ENCODE peak calls at places on chromosomes 16 and 17, in six cellular contexts. E, V, Q, N, W and H are unnamed samples.

GRCh38 chr16:57029161-57030160 is 40.1 kb downstream of the NLRC5 start:
- DNase-seq in E (no peak), V (peak; percentile 2), Q (no peak), N (no peak), W (no peak), H (no peak)

GRCh38 chr16:57866529-57866918 is 64.2 kb upstream of the KIFC3 start:
- DNase-seq in E (no peak), V (no peak), Q (no peak), N (no peak), W (no peak), H (no peak)

GRCh38 chr16:88926374-88926990 is 50.5 kb downstream of the CBFA2T3 start:
- DNase-seq in E (no peak), V (peak; percentile 21), Q (no peak), N (no peak), W (no peak), H (peak; percentile 54)

GRCh38 chr16:9199751-9200150 is 108.3 kb downstream of the HAPSTR1 start:
- DNase-seq in E (no peak), V (no peak), Q (no peak), N (no peak), W (no peak), H (no peak)

GRCh38 chr16:3444032-3444388 is 530 bp downstream of the NAA60 start:
- DNase-seq in E (no peak), V (no peak), Q (no peak), N (no peak), W (no peak), H (peak; percentile 34)

GRCh38 chr16:1194665-1195392 is 30.2 kb downstream of the TPSG1 start:
- DNase-seq in E (no peak), V (no peak), Q (no peak), N (peak; percentile 52), W (no peak), H (peak; percentile 32)

GRCh38 chr16:58563775-58564174 is 48.5 kb downstream of the SETD6 start:
- DNase-seq in E (no peak), V (peak; percentile 2), Q (no peak), N (no peak), W (no peak), H (no peak)

GRCh38 chr17:16962804-16963203 is 9.1 kb downstream of the TNFRSF13B start:
- DNase-seq in E (no peak), V (peak; percentile 59), Q (no peak), N (no peak), W (no peak), H (peak; percentile 13)

GRCh38 chr17:50244771-50245170 is 29.5 kb upstream of the TMEM92 start:
- DNase-seq in E (no peak), V (no peak), Q (no peak), N (no peak), W (no peak), H (no peak)

DNA sequence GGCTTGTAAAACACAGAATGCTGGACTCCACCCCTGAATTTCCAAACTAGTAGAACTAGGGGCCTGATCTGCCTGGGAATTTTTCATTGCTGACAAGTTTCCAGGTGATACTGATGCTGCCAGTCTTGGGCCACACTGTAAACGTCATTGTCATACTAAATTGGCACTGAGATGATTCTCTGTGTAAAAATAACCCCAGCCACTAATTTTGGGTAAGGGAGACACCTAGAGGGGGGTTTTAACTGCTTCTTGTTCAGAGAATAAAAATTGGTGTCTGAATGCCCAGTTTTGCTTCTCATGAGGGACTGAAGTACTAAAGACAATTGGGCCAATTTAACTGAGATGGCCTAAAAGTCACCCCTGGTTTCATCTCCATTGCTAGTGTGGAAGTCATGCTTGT is 5.0 kb upstream of the CDH13 start:
- DNase-seq in E (no peak), V (peak; percentile 23), Q (no peak), N (no peak), W (no peak), H (no peak)
- TF ChIP-seq CTCF in E (no peak), V (no peak), Q (peak; percentile 44), N (no peak), W (no peak), H (no peak)

DNA sequence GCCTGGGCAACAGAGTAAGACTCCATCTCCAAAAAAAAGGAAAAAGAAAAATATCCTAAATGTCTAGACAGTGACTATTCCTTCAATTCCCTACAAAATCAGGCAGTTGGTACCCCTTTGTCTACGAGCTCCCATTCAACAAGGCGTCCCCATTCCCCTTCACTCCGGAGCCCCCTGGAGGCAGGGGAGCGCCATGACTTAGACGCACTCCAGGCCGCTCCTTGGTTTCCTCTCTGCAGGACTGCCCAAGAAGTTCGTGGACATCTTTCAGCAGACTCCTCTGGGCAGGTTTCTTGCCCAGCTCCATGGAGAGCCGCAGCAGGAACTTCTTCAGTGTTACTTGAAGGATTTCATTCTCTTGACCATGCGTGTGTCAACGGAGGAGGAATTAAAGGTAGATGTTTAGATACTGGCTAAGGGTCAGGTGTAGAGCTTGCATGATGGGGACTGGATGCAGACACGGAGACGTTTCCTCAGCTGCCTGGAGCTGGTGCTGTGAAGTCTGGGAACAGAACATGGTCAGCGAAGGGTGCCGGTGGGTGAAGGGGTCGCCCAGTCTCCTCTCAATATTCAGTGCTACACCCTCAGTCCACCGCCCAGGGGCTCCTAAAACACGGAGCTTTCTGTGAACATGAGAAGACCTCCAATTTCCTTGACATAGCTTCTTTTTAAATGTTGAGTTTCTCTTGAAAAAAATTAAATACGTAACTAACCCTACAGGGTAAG is 53.3 kb upstream of the ENDOV start:
- DNase-seq in E (no peak), V (peak; percentile 22), Q (no peak), N (peak; percentile 14), W (no peak), H (peak; percentile 34)
- TF ChIP-seq CTCF in E (peak; percentile 26), V (peak; percentile 62), Q (peak; percentile 11), N (peak; percentile 55), W (no peak), H (peak; percentile 28)

GRCh38 chr17:45451131-45451530 is 18.5 kb upstream of the ARHGAP27 start:
- DNase-seq in E (peak; percentile 64), V (no peak), Q (no peak), N (no peak), W (no peak), H (no peak)
- TF ChIP-seq CTCF in E (no peak), V (peak; percentile 33), Q (no peak), N (no peak), W (no peak), H (no peak)

GRCh38 chr16:66324785-66325184 is 41.7 kb upstream of the CDH5 start:
- DNase-seq in E (no peak), V (peak; percentile 49), Q (no peak), N (peak; percentile 26), W (no peak), H (peak; percentile 61)
- TF ChIP-seq CTCF in E (no peak), V (peak; percentile 43), Q (no peak), N (peak; percentile 28), W (no peak), H (peak; percentile 47)

GRCh38 chr16:77374384-77374783 is 60.5 kb downstream of the ADAMTS18 start:
- DNase-seq in E (no peak), V (peak; percentile 59), Q (no peak), N (no peak), W (no peak), H (peak; percentile 21)

GRCh38 chr16:77375396-77375795 is 59.4 kb downstream of the ADAMTS18 start:
- DNase-seq in E (no peak), V (no peak), Q (no peak), N (no peak), W (no peak), H (no peak)

GRCh38 chr16:77373726-77374125 is 61.1 kb downstream of the ADAMTS18 start:
- DNase-seq in E (no peak), V (no peak), Q (no peak), N (no peak), W (no peak), H (no peak)

GRCh38 chr16:77376358-77376757 is 58.5 kb downstream of the ADAMTS18 start:
- DNase-seq in E (no peak), V (no peak), Q (no peak), N (no peak), W (no peak), H (no peak)
- TF ChIP-seq CTCF in E (peak; percentile 22), V (no peak), Q (no peak), N (no peak), W (no peak), H (no peak)

GRCh38 chr16:13453938-13454553 is 465.9 kb upstream of the ERCC4 start:
- DNase-seq in E (no peak), V (peak; percentile 31), Q (no peak), N (peak; percentile 53), W (no peak), H (peak; percentile 52)
- TF ChIP-seq CTCF in E (peak; percentile 47), V (peak; percentile 66), Q (peak; percentile 42), N (peak; percentile 77), W (peak; percentile 26), H (peak; percentile 61)

GRCh38 chr16:84396537-84397008 is 28.2 kb downstream of the ATP2C2 start:
- DNase-seq in E (peak; percentile 91), V (peak; percentile 61), Q (no peak), N (no peak), W (no peak), H (peak; percentile 84)

GRCh38 chr16:84391151-84391873 is 23.0 kb downstream of the ATP2C2 start:
- DNase-seq in E (peak; percentile 30), V (no peak), Q (no peak), N (no peak), W (peak; percentile 51), H (no peak)

DNA sequence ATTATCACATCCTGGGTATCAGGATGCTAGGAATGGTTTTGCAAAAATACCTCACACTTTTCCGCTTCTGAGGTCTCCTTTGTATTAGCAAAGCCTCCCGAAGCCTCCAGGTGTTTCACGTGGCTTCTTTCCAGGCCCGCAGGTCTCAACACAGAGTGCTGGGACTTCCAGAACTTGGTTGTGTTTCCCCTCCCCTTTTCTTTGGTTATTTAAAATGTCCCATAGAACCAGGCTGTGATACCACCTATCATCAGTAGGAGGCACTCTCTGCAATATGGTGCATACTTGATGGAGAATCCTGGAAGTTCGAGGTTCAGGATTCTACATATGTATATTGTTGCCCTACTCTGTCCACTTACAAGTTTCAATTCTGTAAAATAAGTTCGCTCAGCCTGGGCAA is 28.8 kb downstream of the ATP2C2 start:
- DNase-seq in E (peak; percentile 51), V (no peak), Q (no peak), N (no peak), W (no peak), H (no peak)
- TF ChIP-seq CTCF in E (peak; percentile 36), V (peak; percentile 49), Q (no peak), N (peak; percentile 51), W (no peak), H (peak; percentile 57)

GRCh38 chr17:42928714-42929496 is 28.3 kb downstream of the G6PC1 start:
- DNase-seq in E (no peak), V (peak; percentile 78), Q (peak; percentile 52), N (peak; percentile 8), W (no peak), H (peak; percentile 62)
- TF ChIP-seq CTCF in E (peak; percentile 78), V (peak; percentile 66), Q (peak; percentile 73), N (peak; percentile 58), W (peak; percentile 41), H (peak; percentile 72)

DNA sequence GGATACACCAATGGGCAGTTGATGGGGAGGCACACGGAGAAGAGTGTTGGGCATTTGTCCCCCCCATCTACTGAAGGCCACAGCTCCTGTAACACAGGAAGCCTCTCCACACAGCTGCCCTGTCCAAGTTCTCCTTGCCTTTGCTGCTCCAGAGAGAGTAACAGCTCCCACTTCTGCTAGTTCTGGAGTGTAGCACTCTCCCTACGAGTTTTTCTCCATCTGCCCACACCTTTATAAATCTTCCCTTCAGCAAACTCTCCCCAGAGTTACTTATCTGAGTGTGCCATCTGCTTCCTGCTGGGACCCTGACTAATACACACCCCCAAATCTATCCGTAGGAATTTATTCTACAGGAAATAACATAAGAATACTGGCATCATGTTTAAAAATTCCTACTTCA is 42.6 kb upstream of the ERN1 start:
- DNase-seq in E (no peak), V (no peak), Q (no peak), N (no peak), W (no peak), H (no peak)
- TF ChIP-seq CTCF in E (no peak), V (no peak), Q (peak; percentile 44), N (no peak), W (no peak), H (no peak)